ENCODE peak calls at places on chromosomes 1 and 21, in six cellular contexts. E is A172, C is K562, A is iris pigment epithelial cell, U is C1 segment of cervical spinal cord, M is breast epithelium. Y is an unnamed sample.

GRCh38 chr1:20785907-20786309 is 1.2 kb downstream of the HP1BP3 start:
- DNase-seq in C (peak), A (no peak), M (no peak), U (peak), E (peak), Y (no peak)

GRCh38 chr21:45499970-45500575 is 42.2 kb downstream of the SLC19A1 start:
- DNase-seq in E (no peak), M (no peak), U (no peak), C (no peak), A (no peak), Y (no peak)

GRCh38 chr1:6971699-6972098 is 186.4 kb downstream of the CAMTA1 start:
- DNase-seq in A (no peak), E (no peak), U (no peak), C (no peak), M (no peak), Y (no peak)

GRCh38 chr1:194466706-194467105 is 1280.3 kb upstream of the B3GALT2 start:
- DNase-seq in M (no peak), U (no peak), C (no peak), E (no peak), A (no peak), Y (no peak)

GRCh38 chr1:47137925-47138615 is 829 bp downstream of the CYP4A22 start:
- DNase-seq in C (no peak), A (no peak), U (no peak), E (no peak), M (no peak), Y (no peak)

GRCh38 chr1:5509664-5510452 is 482.4 kb downstream of the NPHP4 start:
- DNase-seq in E (peak), U (peak), M (no peak), C (peak), A (peak), Y (peak)

GRCh38 chr1:150456161-150456647 is 31.0 kb upstream of the TARS2 start:
- DNase-seq in A (no peak), M (no peak), U (no peak), E (no peak), C (no peak), Y (no peak)

GRCh38 chr1:239810071-239810481 is 281.6 kb upstream of the FMN2 start:
- DNase-seq in A (no peak), U (no peak), E (peak), C (no peak), M (no peak), Y (no peak)

GRCh38 chr21:42041246-42041645 is 29.9 kb upstream of the UMODL1 start:
- DNase-seq in C (no peak), M (no peak), U (no peak), A (no peak), E (no peak), Y (no peak)